ENCODE peak calls at places on chromosomes 13 and 19, in seven cellular contexts. F, J, N, Q, M, E and T are unnamed samples.

GRCh38 chr19:4980838-4981680 is 12.1 kb downstream of the KDM4B start:
- DNase-seq in F (no peak), J (no peak), N (peak), Q (no peak), M (peak), E (peak), T (no peak)

GRCh38 chr19:17448190-17448967 is at the start of gene TMEM221:
- DNase-seq in F (no peak), J (peak), N (peak), Q (peak), M (peak), E (peak), T (no peak)

GRCh38 chr19:16400911-16401675 is 70.7 kb downstream of the EPS15L1 start:
- DNase-seq in F (no peak), J (peak), N (no peak), Q (no peak), M (no peak), E (no peak), T (no peak)

GRCh38 chr19:22144394-22144793 is 52.4 kb downstream of the ZNF676 start:
- DNase-seq in F (peak), J (peak), N (no peak), Q (no peak), M (peak), E (peak), T (peak)

GRCh38 chr13:110925023-110925608 is 10.2 kb upstream of the ANKRD10 start:
- DNase-seq in F (no peak), J (no peak), N (peak), Q (no peak), M (peak), E (peak), T (no peak)

GRCh38 chr19:4357095-4357797 is 13.9 kb downstream of the MPND start:
- DNase-seq in F (no peak), J (no peak), N (no peak), Q (no peak), M (no peak), E (no peak), T (no peak)

GRCh38 chr19:7333198-7334118 is 15.3 kb upstream of the ARHGEF18 start:
- DNase-seq in F (no peak), J (no peak), N (no peak), Q (peak), M (no peak), E (no peak), T (no peak)

GRCh38 chr13:30829145-30829544 is 76.9 kb upstream of the MEDAG start:
- DNase-seq in F (no peak), J (peak), N (no peak), Q (peak), M (no peak), E (no peak), T (no peak)

GRCh38 chr19:33440241-33440640 is 66.7 kb downstream of the CEBPG start:
- DNase-seq in F (no peak), J (no peak), N (no peak), Q (no peak), M (no peak), E (no peak), T (no peak)

GRCh38 chr13:113152894-113153809 is 5.3 kb upstream of the PROZ start:
- DNase-seq in F (no peak), J (peak), N (peak), Q (peak), M (peak), E (peak), T (no peak)

DNA sequence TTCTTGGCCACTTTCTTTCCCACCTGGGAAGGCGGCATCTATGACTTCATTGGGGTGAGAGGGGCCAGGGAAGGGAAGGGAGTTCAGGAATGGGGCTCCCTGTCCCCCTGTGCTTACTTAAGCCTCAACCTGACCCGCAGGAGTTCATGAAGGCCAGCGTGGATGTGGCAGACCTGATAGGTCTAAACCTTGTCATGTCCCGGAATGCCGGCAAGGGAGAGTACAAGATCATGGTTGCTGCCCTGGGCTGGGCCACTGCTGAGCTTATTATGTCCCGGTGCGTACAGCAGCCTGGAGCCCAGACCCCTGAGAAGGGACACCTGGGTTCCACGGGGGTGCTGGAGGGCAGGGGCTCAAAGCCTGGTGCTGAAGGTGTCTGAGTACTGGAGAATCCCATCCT is 1.1 kb downstream of the TMEM147 start:
- DNase-seq in F (no peak), J (no peak), N (no peak), Q (no peak), M (no peak), E (no peak), T (no peak)
- H3K9ac ChIP-seq in F (no peak), J (peak), N (peak), Q (peak), M (no peak), E (peak), T (peak)

GRCh38 chr13:37869506-37869755 is 141 bp downstream of the TRPC4 start:
- DNase-seq in F (no peak), J (no peak), N (peak), Q (no peak), M (no peak), E (peak), T (no peak)
- H3K27ac ChIP-seq in F (peak), J (peak), N (no peak), Q (no peak), M (peak), E (peak), T (no peak)

DNA sequence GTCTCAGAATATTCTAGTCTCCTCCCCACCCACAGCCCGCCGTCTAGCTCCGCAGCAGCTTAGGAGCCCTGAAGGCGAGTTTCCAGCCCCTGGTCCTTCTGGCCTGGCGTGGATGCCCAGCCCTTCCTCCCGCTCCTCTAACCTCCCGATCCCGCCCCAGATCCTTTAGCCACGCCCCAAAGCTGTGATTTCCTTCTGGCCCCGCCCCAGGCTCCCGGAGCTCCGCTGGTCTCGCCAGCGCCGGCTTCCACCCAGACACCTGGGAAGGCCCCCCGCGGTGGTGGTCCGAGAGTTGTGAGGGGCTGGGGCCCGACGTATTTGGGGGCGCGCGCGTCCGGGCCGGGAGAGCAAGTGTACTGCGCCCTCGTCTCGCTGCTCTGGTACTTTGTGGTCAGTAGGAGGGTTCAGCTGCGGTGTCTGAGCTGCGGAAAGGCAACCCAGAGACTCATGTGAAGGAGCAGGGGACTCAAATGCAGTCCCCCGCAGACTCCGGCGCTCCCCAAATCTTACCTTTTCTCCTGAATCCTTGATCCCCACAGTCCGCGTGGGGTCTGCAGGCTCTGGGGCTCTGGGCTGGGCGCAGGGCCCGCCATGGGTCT is at the start of gene CGB7:
- DNase-seq in F (peak), J (peak), N (peak), Q (peak), M (peak), E (peak), T (no peak)
- H3K9ac ChIP-seq in F (no peak), J (peak), N (no peak), Q (peak), M (no peak), E (peak), T (no peak)

GRCh38 chr19:46861691-46862503 is 1.1 kb downstream of the ARHGAP35 start:
- DNase-seq in F (no peak), J (peak), N (no peak), Q (peak), M (peak), E (peak), T (no peak)

GRCh38 chr19:46866407-46867132 is 5.8 kb downstream of the ARHGAP35 start:
- DNase-seq in F (no peak), J (peak), N (no peak), Q (peak), M (no peak), E (peak), T (no peak)

GRCh38 chr19:46862504-46862835 is 1.7 kb downstream of the ARHGAP35 start:
- DNase-seq in F (no peak), J (peak), N (no peak), Q (no peak), M (no peak), E (no peak), T (no peak)

GRCh38 chr19:46862974-46863632 is 2.3 kb downstream of the ARHGAP35 start:
- DNase-seq in F (no peak), J (peak), N (no peak), Q (no peak), M (no peak), E (peak), T (no peak)

GRCh38 chr19:46863818-46864629 is 3.2 kb downstream of the ARHGAP35 start:
- DNase-seq in F (peak), J (peak), N (peak), Q (peak), M (peak), E (peak), T (no peak)
- H3K27ac ChIP-seq in F (peak), J (peak), N (peak), Q (peak), M (peak), E (peak), T (peak)